ENCODE peak calls at places on chromosomes 13 and 19, in five cellular contexts. B is SK-N-SH, T is transverse colon, P is HepG2, U is endothelial cell of umbilical vein. H is an unnamed sample.

GRCh38 chr19:53801257-53801656 is 22.9 kb downstream of the NLRP12 start:
- DNase-seq in B (no peak), T (no peak), U (no peak), P (peak; percentile 66), H (no peak)

GRCh38 chr13:77415253-77416127 is 88.6 kb upstream of the MYCBP2 start:
- DNase-seq in T (no peak), B (peak; percentile 1), P (no peak), U (no peak), H (no peak)

GRCh38 chr13:20128459-20128927 is 32.4 kb downstream of the GJA3 start:
- DNase-seq in P (peak; percentile 15), U (no peak), B (peak; percentile 50), T (peak; percentile 41), H (no peak)

GRCh38 chr19:51094696-51095279 is 12.1 kb upstream of the KLK14 start:
- DNase-seq in P (peak; percentile 13), B (peak; percentile 89), T (no peak), U (peak; percentile 16), H (no peak)

GRCh38 chr19:29171525-29171924 is 41.4 kb downstream of the UQCRFS1 start:
- DNase-seq in U (no peak), T (no peak), B (no peak), P (no peak), H (no peak)

GRCh38 chr13:50514249-50514648 is 329.2 kb downstream of the DLEU7 start:
- DNase-seq in B (no peak), U (no peak), T (no peak), P (no peak), H (no peak)

GRCh38 chr19:45154064-45154827 is 6.5 kb downstream of the NKPD1 start:
- DNase-seq in P (peak; percentile 97), B (no peak), T (no peak), U (peak; percentile 13), H (no peak)

GRCh38 chr19:17872251-17873001 is 681 bp downstream of the SLC5A5 start:
- DNase-seq in P (no peak), U (no peak), T (no peak), B (no peak), H (no peak)

GRCh38 chr19:45542234-45542668 is 35.0 kb downstream of the VASP start:
- DNase-seq in B (no peak), U (no peak), T (no peak), P (peak; percentile 63), H (no peak)

GRCh38 chr13:97372929-97373328 is 61.0 kb upstream of the RAP2A start:
- DNase-seq in B (no peak), P (no peak), U (no peak), T (no peak), H (no peak)

GRCh38 chr13:44259045-44260042 is 114.3 kb upstream of the SERP2 start:
- DNase-seq in B (peak; percentile 33), U (peak; percentile 67), T (peak; percentile 48), P (no peak), H (no peak)

GRCh38 chr13:25958983-25959382 is 92.8 kb downstream of the SHISA2 start:
- DNase-seq in T (no peak), B (no peak), U (no peak), P (no peak), H (no peak)

GRCh38 chr13:93201992-93202558 is 24.5 kb upstream of the GPC6 start:
- DNase-seq in T (no peak), U (no peak), B (no peak), P (peak; percentile 80), H (no peak)

GRCh38 chr19:35655600-35655999 is 7.5 kb downstream of the COX6B1 start:
- DNase-seq in T (no peak), B (no peak), P (no peak), U (no peak), H (no peak)

GRCh38 chr13:20131057-20131832 is 29.6 kb downstream of the GJA3 start:
- DNase-seq in T (no peak), U (no peak), P (no peak), B (no peak), H (no peak)

GRCh38 chr19:46435009-46435408 is 6.3 kb upstream of the PNMA8C start:
- DNase-seq in U (no peak), B (no peak), P (no peak), T (no peak), H (no peak)

GRCh38 chr13:78436311-78436710 is 167.0 kb downstream of the POU4F1 start:
- DNase-seq in U (no peak), P (no peak), B (no peak), T (no peak), H (no peak)

GRCh38 chr13:33228645-33229445 is 56.7 kb downstream of the STARD13 start:
- DNase-seq in P (peak; percentile 62), B (peak; percentile 50), T (no peak), U (peak; percentile 71), H (no peak)

GRCh38 chr19:49145485-49146407 is 9.4 kb downstream of the HRC start:
- DNase-seq in T (peak; percentile 86), B (peak; percentile 84), U (peak; percentile 77), P (peak; percentile 48), H (peak; percentile 55)

GRCh38 chr19:6481541-6482342 is at the start of gene DENND1C:
- DNase-seq in T (peak; percentile 66), B (peak; percentile 71), U (peak; percentile 12), P (peak; percentile 47), H (no peak)

GRCh38 chr13:43153436-43154082 is 130.2 kb downstream of the DNAJC15 start:
- DNase-seq in P (no peak), T (no peak), U (no peak), B (no peak), H (no peak)

GRCh38 chr19:55451522-55452380 is 8.7 kb upstream of the SHISA7 start:
- DNase-seq in P (no peak), B (peak; percentile 65), T (no peak), U (no peak), H (no peak)

GRCh38 chr13:40779049-40779448 is 8.1 kb upstream of the MRPS31 start:
- DNase-seq in U (no peak), T (no peak), P (no peak), B (no peak), H (no peak)

GRCh38 chr13:40776681-40777165 is 5.7 kb upstream of the MRPS31 start:
- DNase-seq in P (no peak), T (peak; percentile 56), U (peak; percentile 18), B (no peak), H (no peak)

GRCh38 chr13:40777957-40778235 is 6.9 kb upstream of the MRPS31 start:
- DNase-seq in P (no peak), B (no peak), T (no peak), U (no peak), H (no peak)

GRCh38 chr13:40776232-40776631 is 5.2 kb upstream of the MRPS31 start:
- DNase-seq in P (no peak), B (no peak), T (no peak), U (no peak), H (no peak)

DNA sequence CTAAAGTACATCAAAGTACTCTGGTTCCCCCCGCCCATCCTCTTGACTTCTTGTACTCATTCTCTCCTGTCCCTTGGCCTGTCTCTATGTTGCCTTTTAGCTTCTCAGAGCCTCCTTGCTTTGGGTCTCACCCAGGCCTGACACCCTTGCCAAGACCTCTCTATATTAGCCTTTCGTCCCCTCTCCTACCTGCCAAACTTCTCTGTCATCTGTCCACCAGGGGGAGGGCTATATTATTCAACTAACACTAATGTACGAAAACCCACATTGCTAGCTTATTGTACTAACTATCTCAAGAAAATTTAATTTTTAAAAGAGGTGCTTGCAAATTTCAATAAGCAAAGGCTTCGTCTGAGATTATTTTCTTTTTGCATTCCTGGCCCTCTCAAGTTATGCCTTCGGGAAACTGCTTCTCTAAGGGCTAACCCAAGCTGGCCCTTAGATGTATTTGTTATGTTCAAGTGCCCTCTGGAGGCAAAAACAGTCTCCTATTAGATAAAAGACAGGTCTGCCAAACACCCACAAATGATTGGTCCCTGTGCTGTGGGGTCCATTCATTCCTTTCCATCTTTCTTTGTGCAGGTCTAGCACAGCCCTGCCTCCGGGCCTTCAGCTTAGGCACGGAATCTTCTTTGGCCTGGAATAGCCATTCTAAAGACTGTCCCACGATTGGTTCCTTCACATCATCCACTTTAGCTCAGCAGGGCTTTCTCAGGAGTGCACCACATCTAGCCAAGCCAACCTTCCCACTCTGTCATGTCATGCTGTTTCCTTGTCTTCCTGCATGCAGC is 6.4 kb upstream of the MRPS31 start:
- DNase-seq in B (peak; percentile 60), P (peak; percentile 71), T (peak; percentile 43), U (peak; percentile 70), H (no peak)
- H3K27ac ChIP-seq in B (peak overlapping the region; percentile 40), P (peak overlapping the region; percentile 5), T (peak overlapping the region; percentile 26), U (peak overlapping the region; percentile 27), H (peak overlapping the region; percentile 23)

GRCh38 chr19:10518444-10519361 is 1.5 kb upstream of the S1PR5 start:
- DNase-seq in B (peak; percentile 51), T (no peak), P (no peak), U (no peak), H (no peak)

GRCh38 chr19:10516671-10517286 is 468 bp downstream of the S1PR5 start:
- DNase-seq in B (no peak), P (no peak), U (no peak), T (no peak), H (no peak)

GRCh38 chr19:10517361-10517759 is at the start of gene S1PR5:
- DNase-seq in U (no peak), T (no peak), B (peak; percentile 70), P (no peak), H (no peak)

GRCh38 chr19:10519421-10519820 is 2.2 kb upstream of the S1PR5 start:
- DNase-seq in B (no peak), P (no peak), T (no peak), U (no peak), H (no peak)

GRCh38 chr19:10517760-10518443 is 655 bp upstream of the S1PR5 start:
- DNase-seq in T (no peak), U (no peak), B (peak; percentile 69), P (no peak), H (no peak)
- TF ChIP-seq POLR2AphosphoS5 in T (no peak), U (no peak), B (no peak), P (no peak), H (no peak)

DNA sequence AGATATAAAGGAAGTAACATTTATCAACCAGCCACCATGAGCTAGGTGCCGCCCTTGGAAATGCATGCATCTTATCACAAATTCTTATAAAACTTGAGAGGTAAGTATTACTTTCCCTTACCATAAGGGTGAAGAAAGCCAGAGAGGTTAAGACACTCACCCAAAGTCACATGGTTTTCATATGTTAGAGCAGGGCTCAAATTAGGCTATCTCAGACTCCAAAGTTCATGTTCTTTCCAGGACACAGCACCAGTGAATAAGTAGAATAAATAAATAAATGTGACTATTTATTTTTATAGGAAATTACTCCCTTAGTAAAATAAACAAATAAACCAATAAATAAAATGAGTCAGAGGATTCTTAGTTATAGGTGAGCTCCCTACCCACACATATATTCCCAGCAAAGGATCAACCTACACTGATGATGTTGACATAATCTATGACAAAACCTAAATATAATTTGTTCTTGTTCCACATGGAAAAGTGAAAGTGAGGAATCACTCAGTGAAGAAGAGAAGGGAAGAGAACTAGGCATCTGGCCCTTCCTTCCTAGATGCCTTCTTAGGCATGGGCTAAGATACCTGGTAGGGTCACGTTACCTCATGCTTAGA is 27.2 kb downstream of the SPRY2 start:
- DNase-seq in U (no peak), B (no peak), T (no peak), P (no peak), H (no peak)
- TF ChIP-seq CTCF in U (no peak), B (no peak), T (no peak), P (no peak), H (no peak)

DNA sequence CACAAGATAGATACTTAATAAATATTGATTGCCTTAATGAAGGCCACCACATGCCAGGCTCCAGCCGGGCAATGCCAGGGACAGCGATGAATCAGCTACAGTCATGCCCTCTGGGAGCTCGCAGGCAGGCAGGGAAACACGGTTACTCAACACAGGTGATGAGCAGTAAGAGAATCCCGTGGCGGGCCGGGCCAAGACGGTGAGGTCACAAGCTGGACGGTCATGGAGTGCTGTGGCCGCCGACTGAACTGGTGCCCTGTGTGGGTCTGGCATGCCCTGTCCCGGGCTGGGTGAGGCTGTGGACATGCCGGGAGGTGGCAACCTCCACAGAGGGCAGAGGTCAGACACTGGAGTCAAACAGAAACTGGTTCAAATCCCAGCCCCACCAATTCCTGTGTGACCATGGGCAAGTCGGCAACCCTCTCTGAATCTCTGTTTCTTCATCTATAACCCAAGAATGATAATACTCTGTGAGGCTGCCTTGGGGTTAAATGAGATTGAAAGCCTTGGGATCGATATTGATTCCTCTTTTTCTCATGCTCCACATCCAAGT is 13.2 kb upstream of the PAK4 start:
- DNase-seq in U (no peak), P (no peak), B (no peak), T (no peak), H (peak; percentile 87)
- H3K27ac ChIP-seq in U (no peak overlapping the region), P (no peak overlapping the region), B (no peak overlapping the region), T (no peak overlapping the region), H (peak overlapping the region; percentile 87)

H was measured in breast epithelium.